ENCODE peak calls at places on chromosome 6, in five cellular contexts. B is aorta, M is NCI-H2081 treated with DMSO at 0.1 percent for 48 hours, A is choroid plexus epithelial cell, D is T follicular helper cell. U is an unnamed sample.

GRCh38 chr6:139855741-139856206 is 481.3 kb upstream of the CITED2 start:
- DNase-seq in B (no peak), M (no peak), A (peak; percentile 52), D (no peak), U (peak; percentile 21)

GRCh38 chr6:23410439-23410838 is 715.6 kb upstream of the NRSN1 start:
- DNase-seq in B (no peak), M (no peak), A (no peak), D (no peak), U (no peak)

GRCh38 chr6:126721581-126722145 is 381.7 kb downstream of the CENPW start:
- DNase-seq in B (no peak), M (no peak), A (peak; percentile 94), D (no peak), U (peak; percentile 50)

GRCh38 chr6:136693090-136693489 is 99.2 kb downstream of the MAP3K5 start:
- DNase-seq in B (no peak), M (no peak), A (no peak), D (no peak), U (no peak)

GRCh38 chr6:163239572-163240340 is 174.8 kb upstream of the QKI start:
- DNase-seq in B (no peak), M (no peak), A (no peak), D (no peak), U (no peak)

GRCh38 chr6:105402981-105403935 is at the start of gene PREP:
- DNase-seq in B (peak; percentile 94), M (peak; percentile 18), A (peak; percentile 88), D (peak; percentile 66), U (peak; percentile 85)

GRCh38 chr6:148864941-148865340 is 118.1 kb downstream of the UST start:
- DNase-seq in B (no peak), M (no peak), A (no peak), D (no peak), U (no peak)

GRCh38 chr6:105359419-105360366 is 43.2 kb downstream of the PREP start:
- DNase-seq in B (no peak), M (no peak), A (peak; percentile 94), D (no peak), U (peak; percentile 69)

GRCh38 chr6:138844203-138844602 is 48.3 kb downstream of the ECT2L start:
- DNase-seq in B (no peak), M (peak; percentile 71), A (peak; percentile 90), D (no peak), U (peak; percentile 80)

GRCh38 chr6:35804996-35805736 is at the start of gene LHFPL5:
- DNase-seq in B (peak; percentile 80), M (peak; percentile 6), A (peak; percentile 26), D (peak; percentile 15), U (peak; percentile 42)

GRCh38 chr6:162963861-162964260 is 236.1 kb downstream of the PACRG start:
- DNase-seq in B (no peak), M (no peak), A (peak; percentile 13), D (no peak), U (no peak)

GRCh38 chr6:116003668-116004067 is 57.0 kb downstream of the FRK start:
- DNase-seq in B (no peak), M (no peak), A (no peak), D (no peak), U (no peak)

GRCh38 chr6:144921206-144921975 is 636.3 kb downstream of the UTRN start:
- DNase-seq in B (no peak), M (no peak), A (no peak), D (no peak), U (no peak)

GRCh38 chr6:1686117-1687098 is 76.7 kb downstream of the FOXC1 start:
- DNase-seq in B (peak; percentile 84), M (peak; percentile 14), A (peak; percentile 96), D (no peak), U (peak; percentile 97)

GRCh38 chr6:106509420-106510089 is 119.7 kb downstream of the RTN4IP1 start:
- DNase-seq in B (no peak), M (no peak), A (peak; percentile 67), D (no peak), U (no peak)

GRCh38 chr6:136967874-136968752 is 46.0 kb downstream of the SLC35D3 start:
- DNase-seq in B (no peak), M (peak; percentile 61), A (peak; percentile 84), D (peak; percentile 20), U (peak; percentile 75)

GRCh38 chr6:147675281-147675680 is 166.8 kb downstream of the SAMD5 start:
- DNase-seq in B (no peak), M (no peak), A (no peak), D (no peak), U (no peak)

GRCh38 chr6:1324926-1325325 is 13.0 kb downstream of the FOXQ1 start:
- DNase-seq in B (no peak), M (no peak), A (peak; percentile 69), D (no peak), U (no peak)

GRCh38 chr6:73074175-73074574 is 151.1 kb downstream of the KHDC1L start:
- DNase-seq in B (no peak), M (no peak), A (no peak), D (no peak), U (peak; percentile 28)

U was measured in myocyte.